ENCODE peak calls at places on chromosomes 1 and 21, in five cellular contexts. One of them, this sample, is unnamed.

GRCh38 chr1:232045134-232045533 is 418.5 kb downstream of the DISC1 start:
- DNase-seq in DMS53: no peak
- DNase-seq in HEK293T: no peak
- DNase-seq in activated naive CD4-positive, alpha-beta T cell treated with anti-CD3 and anti-CD28 coated beads, Interleukin-2, amount 50 U/mL, for 16 hours: no peak
- DNase-seq in upper lobe of right lung: no peak
- DNase-seq in this sample: no peak

GRCh38 chr1:210262167-210262896 is 29.7 kb downstream of the SERTAD4 start:
- DNase-seq in DMS53: no peak
- DNase-seq in HEK293T: no peak
- DNase-seq in activated naive CD4-positive, alpha-beta T cell treated with anti-CD3 and anti-CD28 coated beads, Interleukin-2, amount 50 U/mL, for 16 hours: no peak
- DNase-seq in upper lobe of right lung: no peak
- DNase-seq in this sample: no peak

GRCh38 chr1:241253491-241253890 is 103.5 kb downstream of the RGS7 start:
- DNase-seq in DMS53: no peak
- DNase-seq in HEK293T: no peak
- DNase-seq in activated naive CD4-positive, alpha-beta T cell treated with anti-CD3 and anti-CD28 coated beads, Interleukin-2, amount 50 U/mL, for 16 hours: no peak
- DNase-seq in upper lobe of right lung: no peak
- DNase-seq in this sample: no peak

GRCh38 chr1:5481889-5482288 is 510.3 kb downstream of the NPHP4 start:
- DNase-seq in DMS53: no peak
- DNase-seq in HEK293T: peak
- DNase-seq in activated naive CD4-positive, alpha-beta T cell treated with anti-CD3 and anti-CD28 coated beads, Interleukin-2, amount 50 U/mL, for 16 hours: peak
- DNase-seq in upper lobe of right lung: no peak
- DNase-seq in this sample: peak

GRCh38 chr21:44658511-44658910 is 779 bp downstream of the KRTAP12-3 start:
- DNase-seq in DMS53: no peak
- DNase-seq in HEK293T: no peak
- DNase-seq in activated naive CD4-positive, alpha-beta T cell treated with anti-CD3 and anti-CD28 coated beads, Interleukin-2, amount 50 U/mL, for 16 hours: no peak
- DNase-seq in upper lobe of right lung: no peak
- DNase-seq in this sample: no peak

GRCh38 chr1:183030053-183030452 is 6.8 kb downstream of the LAMC1 start:
- DNase-seq in DMS53: peak
- DNase-seq in HEK293T: no peak
- DNase-seq in activated naive CD4-positive, alpha-beta T cell treated with anti-CD3 and anti-CD28 coated beads, Interleukin-2, amount 50 U/mL, for 16 hours: no peak
- DNase-seq in upper lobe of right lung: no peak
- DNase-seq in this sample: no peak

GRCh38 chr1:26541816-26542711 is 12.5 kb downstream of the RPS6KA1 start:
- DNase-seq in DMS53: peak
- DNase-seq in HEK293T: peak
- DNase-seq in activated naive CD4-positive, alpha-beta T cell treated with anti-CD3 and anti-CD28 coated beads, Interleukin-2, amount 50 U/mL, for 16 hours: peak
- DNase-seq in upper lobe of right lung: peak
- DNase-seq in this sample: peak

GRCh38 chr21:45043541-45044020 is 30.8 kb upstream of the ADARB1 start:
- DNase-seq in DMS53: no peak
- DNase-seq in HEK293T: no peak
- DNase-seq in activated naive CD4-positive, alpha-beta T cell treated with anti-CD3 and anti-CD28 coated beads, Interleukin-2, amount 50 U/mL, for 16 hours: no peak
- DNase-seq in upper lobe of right lung: no peak
- DNase-seq in this sample: no peak

GRCh38 chr1:168907053-168907452 is 178.0 kb upstream of the DPT start:
- DNase-seq in DMS53: peak
- DNase-seq in HEK293T: no peak
- DNase-seq in activated naive CD4-positive, alpha-beta T cell treated with anti-CD3 and anti-CD28 coated beads, Interleukin-2, amount 50 U/mL, for 16 hours: no peak
- DNase-seq in upper lobe of right lung: no peak
- DNase-seq in this sample: no peak

GRCh38 chr1:234725177-234726132 is 115.5 kb upstream of the IRF2BP2 start:
- DNase-seq in DMS53: peak
- DNase-seq in HEK293T: no peak
- DNase-seq in activated naive CD4-positive, alpha-beta T cell treated with anti-CD3 and anti-CD28 coated beads, Interleukin-2, amount 50 U/mL, for 16 hours: peak
- DNase-seq in upper lobe of right lung: no peak
- DNase-seq in this sample: no peak

GRCh38 chr1:199774433-199775089 is 252.9 kb upstream of the NR5A2 start:
- DNase-seq in DMS53: peak
- DNase-seq in HEK293T: no peak
- DNase-seq in activated naive CD4-positive, alpha-beta T cell treated with anti-CD3 and anti-CD28 coated beads, Interleukin-2, amount 50 U/mL, for 16 hours: no peak
- DNase-seq in upper lobe of right lung: no peak
- DNase-seq in this sample: no peak

GRCh38 chr1:198444792-198445191 is 95.7 kb downstream of the ATP6V1G3 start:
- DNase-seq in DMS53: no peak
- DNase-seq in HEK293T: no peak
- DNase-seq in activated naive CD4-positive, alpha-beta T cell treated with anti-CD3 and anti-CD28 coated beads, Interleukin-2, amount 50 U/mL, for 16 hours: no peak
- DNase-seq in upper lobe of right lung: no peak
- DNase-seq in this sample: no peak

GRCh38 chr1:204684551-204685235 is 845 bp downstream of the LRRN2 start:
- DNase-seq in DMS53: peak
- DNase-seq in HEK293T: peak
- DNase-seq in activated naive CD4-positive, alpha-beta T cell treated with anti-CD3 and anti-CD28 coated beads, Interleukin-2, amount 50 U/mL, for 16 hours: no peak
- DNase-seq in upper lobe of right lung: no peak
- DNase-seq in this sample: peak

GRCh38 chr1:23149110-23149509 is 19.5 kb downstream of the LUZP1 start:
- DNase-seq in DMS53: peak
- DNase-seq in HEK293T: no peak
- DNase-seq in activated naive CD4-positive, alpha-beta T cell treated with anti-CD3 and anti-CD28 coated beads, Interleukin-2, amount 50 U/mL, for 16 hours: no peak
- DNase-seq in upper lobe of right lung: no peak
- DNase-seq in this sample: no peak

GRCh38 chr1:166080277-166080964 is 86.4 kb downstream of the FAM78B start:
- DNase-seq in DMS53: no peak
- DNase-seq in HEK293T: no peak
- DNase-seq in activated naive CD4-positive, alpha-beta T cell treated with anti-CD3 and anti-CD28 coated beads, Interleukin-2, amount 50 U/mL, for 16 hours: no peak
- DNase-seq in upper lobe of right lung: no peak
- DNase-seq in this sample: no peak

GRCh38 chr1:112457241-112457640 is 51.5 kb upstream of the WNT2B start:
- DNase-seq in DMS53: no peak
- DNase-seq in HEK293T: no peak
- DNase-seq in activated naive CD4-positive, alpha-beta T cell treated with anti-CD3 and anti-CD28 coated beads, Interleukin-2, amount 50 U/mL, for 16 hours: no peak
- DNase-seq in upper lobe of right lung: no peak
- DNase-seq in this sample: no peak

GRCh38 chr1:67880056-67880601 is 46.9 kb upstream of the GNG12 start:
- DNase-seq in DMS53: peak
- DNase-seq in HEK293T: no peak
- DNase-seq in activated naive CD4-positive, alpha-beta T cell treated with anti-CD3 and anti-CD28 coated beads, Interleukin-2, amount 50 U/mL, for 16 hours: no peak
- DNase-seq in upper lobe of right lung: no peak
- DNase-seq in this sample: no peak

GRCh38 chr1:182191716-182192115 is 130.2 kb upstream of the ZNF648 start:
- DNase-seq in DMS53: no peak
- DNase-seq in HEK293T: no peak
- DNase-seq in activated naive CD4-positive, alpha-beta T cell treated with anti-CD3 and anti-CD28 coated beads, Interleukin-2, amount 50 U/mL, for 16 hours: no peak
- DNase-seq in upper lobe of right lung: no peak
- DNase-seq in this sample: no peak

GRCh38 chr1:18452550-18452949 is 28.2 kb upstream of the KLHDC7A start:
- DNase-seq in DMS53: peak
- DNase-seq in HEK293T: peak
- DNase-seq in activated naive CD4-positive, alpha-beta T cell treated with anti-CD3 and anti-CD28 coated beads, Interleukin-2, amount 50 U/mL, for 16 hours: no peak
- DNase-seq in upper lobe of right lung: no peak
- DNase-seq in this sample: peak

GRCh38 chr21:42337830-42338729 is 12.7 kb downstream of the TFF2 start:
- DNase-seq in DMS53: peak
- DNase-seq in HEK293T: peak
- DNase-seq in activated naive CD4-positive, alpha-beta T cell treated with anti-CD3 and anti-CD28 coated beads, Interleukin-2, amount 50 U/mL, for 16 hours: peak
- DNase-seq in upper lobe of right lung: peak
- DNase-seq in this sample: peak

GRCh38 chr1:94463056-94463764 is 45.0 kb downstream of the ABCD3 start:
- DNase-seq in DMS53: peak
- DNase-seq in HEK293T: peak
- DNase-seq in activated naive CD4-positive, alpha-beta T cell treated with anti-CD3 and anti-CD28 coated beads, Interleukin-2, amount 50 U/mL, for 16 hours: no peak
- DNase-seq in upper lobe of right lung: no peak
- DNase-seq in this sample: no peak

GRCh38 chr1:93114403-93114802 is 35.3 kb downstream of the MTF2 start:
- DNase-seq in DMS53: no peak
- DNase-seq in HEK293T: no peak
- DNase-seq in activated naive CD4-positive, alpha-beta T cell treated with anti-CD3 and anti-CD28 coated beads, Interleukin-2, amount 50 U/mL, for 16 hours: no peak
- DNase-seq in upper lobe of right lung: no peak
- DNase-seq in this sample: no peak

GRCh38 chr1:112714313-112715263 is 544 bp downstream of the PPM1J start:
- DNase-seq in DMS53: peak
- DNase-seq in HEK293T: no peak
- DNase-seq in activated naive CD4-positive, alpha-beta T cell treated with anti-CD3 and anti-CD28 coated beads, Interleukin-2, amount 50 U/mL, for 16 hours: peak
- DNase-seq in upper lobe of right lung: peak
- DNase-seq in this sample: no peak

GRCh38 chr1:157226739-157227138 is 88.5 kb upstream of the ETV3 start:
- DNase-seq in DMS53: no peak
- DNase-seq in HEK293T: no peak
- DNase-seq in activated naive CD4-positive, alpha-beta T cell treated with anti-CD3 and anti-CD28 coated beads, Interleukin-2, amount 50 U/mL, for 16 hours: no peak
- DNase-seq in upper lobe of right lung: no peak
- DNase-seq in this sample: no peak

GRCh38 chr1:227793079-227793947 is 22.2 kb upstream of the PRSS38 start:
- DNase-seq in DMS53: no peak
- DNase-seq in HEK293T: peak
- DNase-seq in activated naive CD4-positive, alpha-beta T cell treated with anti-CD3 and anti-CD28 coated beads, Interleukin-2, amount 50 U/mL, for 16 hours: no peak
- DNase-seq in upper lobe of right lung: peak
- DNase-seq in this sample: no peak

GRCh38 chr1:41734201-41734915 is 184.4 kb downstream of the HIVEP3 start:
- DNase-seq in DMS53: no peak
- DNase-seq in HEK293T: no peak
- DNase-seq in activated naive CD4-positive, alpha-beta T cell treated with anti-CD3 and anti-CD28 coated beads, Interleukin-2, amount 50 U/mL, for 16 hours: no peak
- DNase-seq in upper lobe of right lung: peak
- DNase-seq in this sample: no peak

GRCh38 chr1:186655877-186656276 is 24.3 kb downstream of the PTGS2 start:
- DNase-seq in DMS53: no peak
- DNase-seq in HEK293T: no peak
- DNase-seq in activated naive CD4-positive, alpha-beta T cell treated with anti-CD3 and anti-CD28 coated beads, Interleukin-2, amount 50 U/mL, for 16 hours: no peak
- DNase-seq in upper lobe of right lung: no peak
- DNase-seq in this sample: no peak

GRCh38 chr21:26043891-26044290 is 126.7 kb downstream of the APP start:
- DNase-seq in DMS53: no peak
- DNase-seq in HEK293T: no peak
- DNase-seq in activated naive CD4-positive, alpha-beta T cell treated with anti-CD3 and anti-CD28 coated beads, Interleukin-2, amount 50 U/mL, for 16 hours: no peak
- DNase-seq in upper lobe of right lung: no peak
- DNase-seq in this sample: no peak

GRCh38 chr1:163928080-163928479 is 606.3 kb downstream of the NUF2 start:
- DNase-seq in DMS53: peak
- DNase-seq in HEK293T: no peak
- DNase-seq in activated naive CD4-positive, alpha-beta T cell treated with anti-CD3 and anti-CD28 coated beads, Interleukin-2, amount 50 U/mL, for 16 hours: no peak
- DNase-seq in upper lobe of right lung: no peak
- DNase-seq in this sample: no peak

This sample was measured in neural crest cell.